ENCODE peak calls at places on chromosome 14, in four cellular contexts. Y is aorta, V is mammary epithelial cell, M is PC-3. L is an unnamed sample. For H3K36me3, the result is how much of the 10 kb centered on the place peaks cover.

GRCh38 chr14:36605506-36605857 is 23.1 kb upstream of the NKX2-8 start:
- DNase-seq in Y (no peak), V (peak), M (peak), L (no peak)

GRCh38 chr14:93219103-93219726 is 12.2 kb downstream of the UBR7 start:
- DNase-seq in Y (no peak), V (peak), M (peak), L (no peak)

GRCh38 chr14:100871234-100872186 is 32.0 kb downstream of the RTL1 start:
- DNase-seq in Y (peak), V (peak), M (no peak), L (peak)

GRCh38 chr14:59281613-59282012 is 93.1 kb downstream of the DAAM1 start:
- DNase-seq in Y (no peak), V (peak), M (peak), L (no peak)

GRCh38 chr14:105168979-105169507 is 467 bp upstream of the JAG2 start:
- DNase-seq in Y (no peak), V (peak), M (no peak), L (no peak)

GRCh38 chr14:75292886-75293285 is 14.3 kb downstream of the FOS start:
- DNase-seq in Y (no peak), V (no peak), M (no peak), L (no peak)

GRCh38 chr14:83470466-83470865 is 1936.8 kb upstream of the SEL1L start:
- DNase-seq in Y (no peak), V (no peak), M (no peak), L (no peak)

GRCh38 chr14:100657780-100658513 is 68.7 kb upstream of the DLK1 start:
- DNase-seq in Y (no peak), V (no peak), M (no peak), L (no peak)

GRCh38 chr14:56211844-56212243 is 93.6 kb downstream of the PELI2 start:
- DNase-seq in Y (no peak), V (no peak), M (no peak), L (no peak)

GRCh38 chr14:99698642-99699041 is 14.5 kb downstream of the CYP46A1 start:
- DNase-seq in Y (peak), V (no peak), M (no peak), L (no peak)

GRCh38 chr14:76810953-76811400 is 1.7 kb downstream of the ANGEL1 start:
- DNase-seq in Y (no peak), V (peak), M (peak), L (no peak)

GRCh38 chr14:99099051-99099787 is 172.8 kb downstream of the BCL11B start:
- DNase-seq in Y (no peak), V (no peak), M (no peak), L (peak)

GRCh38 chr14:73758392-73759182 is 44.4 kb upstream of the PNMA1 start:
- DNase-seq in Y (peak), V (peak), M (peak), L (peak)

GRCh38 chr14:79627058-79627457 is 584.2 kb downstream of the DIO2 start:
- DNase-seq in Y (no peak), V (no peak), M (no peak), L (no peak)

GRCh38 chr14:61564623-61565091 is 130.7 kb upstream of the HIF1A start:
- DNase-seq in Y (no peak), V (peak), M (peak), L (no peak)

GRCh38 chr14:96756745-96757144 is 40.4 kb upstream of the VRK1 start:
- DNase-seq in Y (no peak), V (no peak), M (no peak), L (no peak)

GRCh38 chr14:94455928-94456327 is 3.3 kb upstream of the SERPINA11 start:
- DNase-seq in Y (no peak), V (no peak), M (no peak), L (no peak)

GRCh38 chr14:49962616-49963015 is 69.7 kb downstream of the ARF6 start:
- DNase-seq in Y (no peak), V (peak), M (peak), L (peak)

GRCh38 chr14:103856105-103856504 is 8.7 kb upstream of the PPP1R13B start:
- DNase-seq in Y (no peak), V (no peak), M (no peak), L (peak)

GRCh38 chr14:50964683-50965390 is 20.6 kb upstream of the PYGL start:
- DNase-seq in Y (peak), V (peak), M (peak), L (no peak)

GRCh38 chr14:104399432-104400155 is 180.0 kb upstream of the C14orf180 start:
- DNase-seq in Y (no peak), V (no peak), M (no peak), L (no peak)

GRCh38 chr14:78566017-78566858 is 396.1 kb downstream of the NRXN3 start:
- DNase-seq in Y (peak), V (peak), M (peak), L (peak)

GRCh38 chr14:33917664-33918063 is 33.2 kb downstream of the EGLN3 start:
- DNase-seq in Y (no peak), V (no peak), M (no peak), L (no peak)

GRCh38 chr14:60323199-60323891 is 74.3 kb downstream of the PPM1A start:
- DNase-seq in Y (no peak), V (no peak), M (peak), L (peak)

GRCh38 chr14:60327447-60328331 is 78.7 kb downstream of the PPM1A start:
- DNase-seq in Y (no peak), V (no peak), M (peak), L (no peak)

GRCh38 chr14:60324837-60325236 is 75.8 kb downstream of the PPM1A start:
- DNase-seq in Y (no peak), V (no peak), M (no peak), L (no peak)

GRCh38 chr14:60328588-60328987 is 79.6 kb downstream of the PPM1A start:
- DNase-seq in Y (no peak), V (no peak), M (no peak), L (no peak)

GRCh38 chr14:60326274-60326673 is 77.3 kb downstream of the PPM1A start:
- DNase-seq in Y (no peak), V (no peak), M (no peak), L (no peak)
- H3K36me3 ChIP-seq in Y (under half), V (under half), M (under half), L (under half)

GRCh38 chr14:21208554-21208953 is 52.7 kb upstream of the OR5AU1 start:
- DNase-seq in Y (no peak), V (no peak), M (no peak), L (no peak)

GRCh38 chr14:21205678-21206581 is 50.1 kb upstream of the OR5AU1 start:
- DNase-seq in Y (no peak), V (no peak), M (no peak), L (no peak)

GRCh38 chr14:21205026-21205677 is 49.3 kb upstream of the OR5AU1 start:
- DNase-seq in Y (no peak), V (no peak), M (no peak), L (no peak)

GRCh38 chr14:21209185-21209584 is 53.3 kb upstream of the OR5AU1 start:
- DNase-seq in Y (no peak), V (no peak), M (no peak), L (no peak)

GRCh38 chr14:21206753-21207684 is 51.2 kb upstream of the OR5AU1 start:
- DNase-seq in Y (no peak), V (no peak), M (no peak), L (no peak)
- H3K36me3 ChIP-seq in Y (under half), V (half or more), M (half or more), L (under half)

DNA sequence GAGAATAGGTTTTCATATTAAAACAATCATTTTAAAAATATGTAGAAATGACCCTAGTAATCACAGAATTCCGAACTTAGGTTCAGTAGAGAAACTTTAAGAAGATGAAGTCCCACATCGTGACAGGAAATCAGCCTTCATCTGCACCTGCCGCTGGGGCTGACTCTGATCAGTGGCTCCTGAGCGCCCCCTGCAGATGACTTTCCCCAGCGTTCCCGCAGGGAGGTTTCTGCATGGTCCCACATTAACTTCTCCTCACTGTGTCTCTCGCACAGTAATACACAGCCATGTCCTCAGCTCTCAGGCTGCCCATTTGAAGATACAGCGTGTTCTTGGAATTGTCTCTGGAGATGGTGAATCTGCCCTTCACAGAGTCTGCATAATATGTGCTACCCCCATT is 1131.1 kb downstream of the TMEM121 start:
- DNase-seq in Y (no peak), V (no peak), M (no peak), L (no peak)
- H3K36me3 ChIP-seq in Y (under half), V (under half), M (under half), L (under half)

DNA sequence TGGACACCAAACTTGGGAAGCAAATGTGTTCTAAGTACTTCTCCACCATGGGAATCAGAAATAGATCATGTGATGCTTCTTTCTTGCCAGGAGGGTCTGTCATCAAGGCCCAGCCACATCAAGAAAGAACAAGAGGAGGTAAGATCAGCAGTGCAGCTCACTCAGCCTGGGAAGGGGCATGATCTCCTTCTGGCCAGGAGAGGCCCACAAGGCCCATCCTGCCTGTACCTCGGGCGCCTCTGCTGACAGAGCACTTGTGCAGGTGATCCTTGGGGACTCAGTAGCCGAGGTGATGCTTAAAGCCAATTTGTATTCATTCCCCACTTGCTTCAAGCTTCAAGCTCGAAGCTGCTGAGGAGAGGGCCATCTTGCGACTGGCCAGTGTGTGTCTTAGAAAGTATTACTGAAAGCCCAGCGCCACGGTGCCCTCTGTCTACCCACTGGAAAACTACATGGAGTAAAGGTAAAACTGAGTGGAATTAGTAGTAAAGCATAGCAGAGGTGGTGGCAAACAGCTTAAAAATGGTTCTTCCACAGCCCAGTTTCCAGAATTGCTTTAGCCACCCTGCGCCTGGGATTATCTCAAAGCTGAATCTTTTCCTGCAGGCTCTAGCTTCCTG is 26.2 kb downstream of the RTRAF start:
- DNase-seq in Y (no peak), V (no peak), M (peak), L (no peak)
- H3K36me3 ChIP-seq in Y (under half), V (under half), M (under half), L (under half)

GRCh38 chr14:23478109-23478698 is 8.7 kb downstream of the NGDN start:
- DNase-seq in Y (peak), V (peak), M (peak), L (peak)
- H3K36me3 ChIP-seq in Y (under half), V (under half), M (half or more), L (under half)

DNA sequence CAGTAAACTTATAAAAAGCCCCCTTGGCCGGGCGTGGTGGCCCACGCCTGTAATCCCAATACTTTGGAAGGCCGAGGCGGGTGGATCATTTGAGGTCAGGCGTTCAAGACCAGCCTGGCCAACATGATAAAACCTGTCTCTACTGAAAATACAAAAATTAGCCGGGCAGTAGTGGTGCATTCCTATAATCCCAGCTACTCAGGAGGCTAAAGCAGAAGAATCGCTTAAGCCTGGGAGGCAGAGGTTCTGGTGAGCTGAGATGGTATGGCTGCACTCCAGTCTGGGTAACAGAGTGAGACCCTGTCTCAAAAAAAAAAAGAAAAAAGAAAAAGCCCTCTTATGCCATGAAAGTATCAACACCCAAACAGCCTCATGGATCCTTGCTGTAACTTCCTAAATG is 3.7 kb downstream of the PRMT5 start:
- DNase-seq in Y (no peak), V (no peak), M (no peak), L (no peak)
- H3K36me3 ChIP-seq in Y (under half), V (under half), M (under half), L (under half)

L was measured in left lung.